ENCODE peak calls at places on chromosome 20, in nine cellular contexts. E is AG10803, Q is psoas muscle, U is cardiac fibroblast, J is heart left ventricle, C is adrenal gland, R is right cardiac atrium, X is fibroblast of pulmonary artery, S is brain microvascular endothelial cell. N is an unnamed sample.

GRCh38 chr20:45113865-45114264 is 1.1 kb downstream of the WFDC5 start:
- DNase-seq in E (no peak), Q (no peak), U (no peak), J (no peak), C (no peak), R (no peak), X (no peak), S (no peak), N (no peak)

GRCh38 chr20:1569417-1569861 is 11.9 kb upstream of the SIRPD start:
- DNase-seq in E (peak), Q (no peak), U (peak), J (no peak), C (no peak), R (peak), X (peak), S (peak), N (no peak)

GRCh38 chr20:38275815-38276550 is 15.4 kb upstream of the KIAA1755 start:
- DNase-seq in E (peak), Q (no peak), U (peak), J (no peak), C (no peak), R (no peak), X (peak), S (peak), N (peak)

GRCh38 chr20:31704225-31705119 is 18.2 kb downstream of the BCL2L1 start:
- DNase-seq in E (peak), Q (no peak), U (peak), J (peak), C (no peak), R (no peak), X (peak), S (peak), N (peak)

GRCh38 chr20:36852187-36852586 is 23.8 kb upstream of the TLDC2 start:
- DNase-seq in E (peak), Q (no peak), U (no peak), J (peak), C (peak), R (peak), X (no peak), S (no peak), N (no peak)

GRCh38 chr20:53579581-53580375 is 13.9 kb downstream of the ZNF217 start:
- DNase-seq in E (peak), Q (no peak), U (peak), J (no peak), C (no peak), R (peak), X (peak), S (no peak), N (peak)

GRCh38 chr20:7180261-7181045 is 413.0 kb downstream of the BMP2 start:
- DNase-seq in E (no peak), Q (no peak), U (peak), J (no peak), C (no peak), R (no peak), X (peak), S (no peak), N (no peak)

GRCh38 chr20:3797592-3798404 is 1.7 kb downstream of the CDC25B start:
- DNase-seq in E (no peak), Q (peak), U (no peak), J (peak), C (no peak), R (peak), X (no peak), S (no peak), N (no peak)

GRCh38 chr20:20085071-20085470 is 32.7 kb downstream of the CFAP61 start:
- DNase-seq in E (no peak), Q (peak), U (no peak), J (peak), C (no peak), R (peak), X (no peak), S (no peak), N (no peak)

GRCh38 chr20:57223648-57224489 is 42.6 kb downstream of the BMP7 start:
- DNase-seq in E (peak), Q (peak), U (no peak), J (peak), C (peak), R (peak), X (no peak), S (no peak), N (no peak)

GRCh38 chr20:51339721-51340450 is 202.6 kb downstream of the NFATC2 start:
- DNase-seq in E (peak), Q (no peak), U (no peak), J (no peak), C (no peak), R (no peak), X (no peak), S (no peak), N (no peak)